ENCODE peak calls at places on chromosomes 7 and 10, in nine cellular contexts. I is cardiac muscle cell, S is left ventricle myocardium inferior, Q is Panc1, A is mesothelial cell of epicardium, T is WERI-Rb-1, G is NB4, P is MM.1S, V is HFFc6. N is an unnamed sample.

GRCh38 chr10:80894339-80894791 is 356.7 kb downstream of the SH2D4B start:
- DNase-seq in P (no peak), S (no peak), A (no peak), T (no peak), I (no peak), Q (no peak), G (no peak), V (no peak), N (no peak)

GRCh38 chr10:29559996-29560395 is 74.8 kb downstream of the SVIL start:
- DNase-seq in I (peak; percentile 36), V (no peak), S (no peak), Q (no peak), A (no peak), G (no peak), P (no peak), T (no peak), N (no peak)

GRCh38 chr10:35561670-35562069 is 43.5 kb upstream of the GJD4 start:
- DNase-seq in A (no peak), I (no peak), S (peak; percentile 56), T (no peak), G (no peak), P (no peak), V (no peak), Q (no peak), N (no peak)

GRCh38 chr7:113652501-113652900 is 266.3 kb downstream of the PPP1R3A start:
- DNase-seq in T (no peak), I (no peak), G (no peak), P (no peak), S (no peak), V (no peak), Q (no peak), A (no peak), N (no peak)

GRCh38 chr7:105916603-105917002 is 40.2 kb upstream of the ATXN7L1 start:
- DNase-seq in G (no peak), T (no peak), P (no peak), V (peak; percentile 34), S (no peak), I (no peak), Q (no peak), A (no peak), N (no peak)

GRCh38 chr10:116437076-116437692 is 9.5 kb downstream of the PNLIPRP3 start:
- DNase-seq in S (no peak), I (no peak), T (no peak), Q (no peak), P (no peak), A (no peak), V (no peak), G (no peak), N (no peak)

GRCh38 chr7:131900785-131901287 is 344.4 kb upstream of the PODXL start:
- DNase-seq in Q (no peak), S (no peak), P (no peak), T (no peak), V (no peak), A (no peak), I (no peak), G (no peak), N (no peak)

GRCh38 chr10:72449842-72450495 is 95.2 kb upstream of the DNAJB12 start:
- DNase-seq in S (no peak), A (no peak), I (no peak), V (no peak), P (no peak), G (no peak), T (no peak), Q (no peak), N (peak; percentile 56)

GRCh38 chr10:76023007-76023406 is 591.6 kb downstream of the LRMDA start:
- DNase-seq in G (no peak), A (no peak), V (no peak), S (no peak), T (no peak), P (no peak), I (no peak), Q (no peak), N (no peak)

GRCh38 chr10:16360425-16360824 is 76.4 kb upstream of the PTER start:
- DNase-seq in A (no peak), P (no peak), Q (no peak), S (no peak), T (no peak), I (no peak), G (no peak), V (no peak), N (no peak)

GRCh38 chr7:155837126-155837479 is 24.8 kb upstream of the SHH start:
- DNase-seq in Q (no peak), T (no peak), S (no peak), G (no peak), P (no peak), V (no peak), A (no peak), I (no peak), N (no peak)

GRCh38 chr10:112587709-112588108 is 140.7 kb downstream of the VTI1A start:
- DNase-seq in I (no peak), Q (no peak), T (no peak), A (no peak), V (peak; percentile 1), S (no peak), G (no peak), P (no peak), N (no peak)

GRCh38 chr10:78757542-78757941 is 311.2 kb upstream of the ZMIZ1 start:
- DNase-seq in V (peak; percentile 71), T (no peak), A (no peak), G (peak; percentile 93), Q (no peak), S (no peak), I (no peak), P (no peak), N (no peak)

GRCh38 chr7:75565129-75565528 is 73.0 kb downstream of the SPDYE5 start:
- DNase-seq in G (no peak), T (no peak), I (no peak), S (no peak), P (no peak), A (peak; percentile 49), Q (peak; percentile 25), V (peak; percentile 92), N (peak; percentile 55)

GRCh38 chr7:122268101-122268500 is 36.4 kb downstream of the FEZF1 start:
- DNase-seq in I (peak; percentile 59), A (no peak), G (no peak), T (peak; percentile 9), Q (no peak), V (no peak), S (no peak), P (no peak), N (no peak)

GRCh38 chr10:117684673-117685211 is 142.2 kb downstream of the EMX2 start:
- DNase-seq in S (peak; percentile 34), I (no peak), A (peak; percentile 36), G (peak; percentile 6), T (no peak), P (no peak), V (no peak), Q (no peak), N (peak; percentile 53)

GRCh38 chr10:30034433-30035137 is 24.8 kb downstream of the JCAD start:
- DNase-seq in T (no peak), A (no peak), V (no peak), P (no peak), I (no peak), S (no peak), G (peak; percentile 90), Q (no peak), N (no peak)

GRCh38 chr7:1883031-1883761 is 213.1 kb downstream of the ELFN1 start:
- DNase-seq in G (peak; percentile 90), V (peak; percentile 92), P (no peak), A (no peak), I (peak; percentile 40), S (no peak), T (no peak), Q (peak; percentile 30), N (peak; percentile 55)

GRCh38 chr7:106462365-106462859 is 177.6 kb upstream of the NAMPT start:
- DNase-seq in A (no peak), T (no peak), I (peak; percentile 33), S (no peak), Q (peak; percentile 58), P (peak; percentile 71), V (no peak), G (peak; percentile 65), N (peak; percentile 50)

GRCh38 chr10:1162481-1163203 is 106.5 kb downstream of the WDR37 start:
- DNase-seq in T (no peak), V (no peak), P (no peak), Q (no peak), A (no peak), S (no peak), I (no peak), G (no peak), N (no peak)
- TF ChIP-seq CTCF in T (no peak), V (no peak), P (no peak), Q (no peak), A (no peak), S (no peak), I (no peak), G (no peak), N (no peak)

GRCh38 chr7:81482600-81483186 is 287.2 kb downstream of the HGF start:
- DNase-seq in T (no peak), Q (no peak), S (no peak), A (no peak), P (peak; percentile 43), V (peak; percentile 38), G (peak; percentile 62), I (no peak), N (no peak)
- TF ChIP-seq CTCF in T (peak; percentile 6), Q (peak; percentile 39), S (peak; percentile 76), A (peak; percentile 85), P (peak; percentile 50), V (peak; percentile 91), G (no peak), I (peak; percentile 40), N (no peak)

DNA sequence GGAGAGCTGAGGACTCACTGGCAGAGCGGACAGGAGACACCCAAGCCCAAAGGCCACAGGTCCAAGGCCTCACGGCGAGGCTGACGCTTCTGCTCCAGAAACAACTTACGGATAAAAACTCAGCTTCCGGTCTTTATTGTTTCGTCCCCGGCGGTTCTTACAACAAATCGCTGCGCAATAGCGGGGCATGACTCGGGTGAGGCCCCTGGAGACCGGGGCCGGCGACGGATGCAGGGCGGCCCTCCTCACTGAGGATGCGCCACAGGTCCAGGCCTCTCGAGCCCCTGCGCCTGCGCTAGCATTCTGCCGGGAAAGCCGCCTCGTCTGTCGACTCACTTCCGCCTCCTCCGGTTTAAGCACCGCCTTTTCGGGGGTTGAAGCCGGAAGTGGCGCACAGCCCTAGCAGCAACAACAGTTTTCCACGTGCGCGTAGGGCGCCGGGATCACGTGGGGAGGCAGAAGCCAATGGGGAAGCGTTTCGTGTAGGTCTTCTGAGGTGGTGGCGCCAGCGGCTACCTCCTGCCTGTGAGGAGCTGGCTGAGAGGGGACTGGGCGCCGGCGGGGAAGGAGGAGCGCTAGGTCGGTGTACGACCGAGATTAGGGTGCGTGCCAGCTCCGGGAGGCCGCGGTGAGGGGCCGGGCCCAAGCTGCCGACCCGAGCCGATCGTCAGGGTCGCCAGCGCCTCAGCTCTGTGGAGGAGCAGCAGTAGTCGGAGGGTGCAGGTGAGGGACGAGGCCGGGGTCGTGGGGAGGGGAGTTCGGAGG is at the start of the genes DNAJB9 and THAP5:
- DNase-seq in S (peak; percentile 99), T (peak; percentile 99), A (peak; percentile 97), V (peak; percentile 99), G (peak; percentile 100), I (peak; percentile 99), Q (peak; percentile 99), P (peak; percentile 100), N (peak; percentile 95)
- TF ChIP-seq CTCF in S (no peak), T (no peak), A (no peak), V (no peak), G (no peak), I (no peak), Q (no peak), P (no peak), N (no peak)

DNA sequence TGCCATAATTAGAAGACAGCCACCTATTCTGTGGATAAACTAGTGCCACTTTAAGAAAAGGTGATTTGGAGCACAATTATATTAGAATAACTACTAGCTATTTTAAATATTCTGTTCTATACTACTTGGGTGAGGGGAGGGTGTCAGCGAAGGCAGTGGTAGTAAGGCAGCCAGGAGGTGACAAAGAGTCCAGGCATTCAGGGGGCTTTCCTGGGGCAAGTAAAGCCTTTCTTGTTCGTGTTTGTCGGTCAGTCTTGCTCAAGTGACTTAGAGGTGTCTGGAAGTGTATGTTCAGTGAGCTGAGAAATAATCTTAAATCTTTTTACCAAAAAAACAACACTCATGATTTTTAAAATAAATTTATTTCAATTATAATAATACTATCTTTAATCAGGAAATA is 34.4 kb downstream of the ADD3 start:
- DNase-seq in Q (no peak), A (no peak), T (no peak), G (no peak), S (no peak), V (no peak), P (no peak), I (no peak), N (peak; percentile 15)
- TF ChIP-seq CTCF in Q (no peak), A (no peak), T (no peak), G (no peak), S (no peak), V (no peak), P (no peak), I (no peak), N (no peak)

N was measured in Calu3.